ENCODE peak calls at places on chromosome 5, in ten cellular contexts. One of them, this sample, is unnamed.

GRCh38 chr5:80961376-80962281 is 1.5 kb downstream of the RASGRF2 start:
- DNase-seq in adrenal gland: no peak
- DNase-seq in NCI-H1105 treated with DMSO at 0.1 percent for 48 hours: no peak
- DNase-seq in stimulated activated CD4-positive, alpha-beta T cell treated with anti-CD3 and anti-CD28 coated beads, Interleukin-15, amount 100 ng/mL, for 1 hour: no peak
- DNase-seq in D341Med: peak; percentile 36
- DNase-seq in activated CD4-positive, alpha-beta T cell treated with anti-CD3 and anti-CD28 coated beads, Interleukin-2, amount 10 ng/mL, durations not matched to agents 7 days and 5 days: peak; percentile 51
- DNase-seq in HTR-8/SVneo: no peak
- DNase-seq in amygdala: no peak
- DNase-seq in bronchial epithelial cell: no peak
- DNase-seq in chondrocyte: no peak
- DNase-seq in this sample: peak; percentile 25

GRCh38 chr5:138241688-138242547 is 28.8 kb upstream of the CDC23 start:
- DNase-seq in adrenal gland: peak; percentile 14
- DNase-seq in HTR-8/SVneo: no peak
- DNase-seq in bronchial epithelial cell: no peak
- DNase-seq in NCI-H1105 treated with DMSO at 0.1 percent for 48 hours: no peak
- DNase-seq in stimulated activated CD4-positive, alpha-beta T cell treated with anti-CD3 and anti-CD28 coated beads, Interleukin-15, amount 100 ng/mL, for 1 hour: no peak
- DNase-seq in amygdala: no peak
- DNase-seq in chondrocyte: no peak
- DNase-seq in D341Med: peak; percentile 76
- DNase-seq in activated CD4-positive, alpha-beta T cell treated with anti-CD3 and anti-CD28 coated beads, Interleukin-2, amount 10 ng/mL, durations not matched to agents 7 days and 5 days: no peak
- DNase-seq in this sample: no peak

GRCh38 chr5:1639757-1640156 is 116.0 kb upstream of the LPCAT1 start:
- DNase-seq in amygdala: no peak
- DNase-seq in bronchial epithelial cell: no peak
- DNase-seq in adrenal gland: no peak
- DNase-seq in stimulated activated CD4-positive, alpha-beta T cell treated with anti-CD3 and anti-CD28 coated beads, Interleukin-15, amount 100 ng/mL, for 1 hour: no peak
- DNase-seq in HTR-8/SVneo: no peak
- DNase-seq in NCI-H1105 treated with DMSO at 0.1 percent for 48 hours: no peak
- DNase-seq in D341Med: no peak
- DNase-seq in chondrocyte: no peak
- DNase-seq in activated CD4-positive, alpha-beta T cell treated with anti-CD3 and anti-CD28 coated beads, Interleukin-2, amount 10 ng/mL, durations not matched to agents 7 days and 5 days: no peak
- DNase-seq in this sample: no peak

GRCh38 chr5:83474170-83474796 is 2.7 kb downstream of the VCAN start:
- DNase-seq in adrenal gland: peak; percentile 84
- DNase-seq in activated CD4-positive, alpha-beta T cell treated with anti-CD3 and anti-CD28 coated beads, Interleukin-2, amount 10 ng/mL, durations not matched to agents 7 days and 5 days: peak; percentile 40
- DNase-seq in chondrocyte: peak; percentile 97
- DNase-seq in bronchial epithelial cell: peak; percentile 83
- DNase-seq in D341Med: peak; percentile 84
- DNase-seq in amygdala: peak; percentile 46
- DNase-seq in HTR-8/SVneo: peak; percentile 13
- DNase-seq in stimulated activated CD4-positive, alpha-beta T cell treated with anti-CD3 and anti-CD28 coated beads, Interleukin-15, amount 100 ng/mL, for 1 hour: no peak
- DNase-seq in NCI-H1105 treated with DMSO at 0.1 percent for 48 hours: peak; percentile 29
- DNase-seq in this sample: no peak

GRCh38 chr5:37859805-37860204 is 20.0 kb upstream of the GDNF start:
- DNase-seq in adrenal gland: no peak
- DNase-seq in activated CD4-positive, alpha-beta T cell treated with anti-CD3 and anti-CD28 coated beads, Interleukin-2, amount 10 ng/mL, durations not matched to agents 7 days and 5 days: no peak
- DNase-seq in HTR-8/SVneo: no peak
- DNase-seq in stimulated activated CD4-positive, alpha-beta T cell treated with anti-CD3 and anti-CD28 coated beads, Interleukin-15, amount 100 ng/mL, for 1 hour: no peak
- DNase-seq in D341Med: no peak
- DNase-seq in bronchial epithelial cell: no peak
- DNase-seq in NCI-H1105 treated with DMSO at 0.1 percent for 48 hours: no peak
- DNase-seq in chondrocyte: no peak
- DNase-seq in amygdala: no peak
- DNase-seq in this sample: no peak

GRCh38 chr5:98453309-98453708 is 320.2 kb upstream of the RGMB start:
- DNase-seq in chondrocyte: no peak
- DNase-seq in amygdala: no peak
- DNase-seq in NCI-H1105 treated with DMSO at 0.1 percent for 48 hours: no peak
- DNase-seq in stimulated activated CD4-positive, alpha-beta T cell treated with anti-CD3 and anti-CD28 coated beads, Interleukin-15, amount 100 ng/mL, for 1 hour: no peak
- DNase-seq in adrenal gland: no peak
- DNase-seq in D341Med: no peak
- DNase-seq in bronchial epithelial cell: no peak
- DNase-seq in HTR-8/SVneo: no peak
- DNase-seq in activated CD4-positive, alpha-beta T cell treated with anti-CD3 and anti-CD28 coated beads, Interleukin-2, amount 10 ng/mL, durations not matched to agents 7 days and 5 days: no peak
- DNase-seq in this sample: no peak

GRCh38 chr5:16265141-16265540 is 85.5 kb upstream of the MARCHF11 start:
- DNase-seq in stimulated activated CD4-positive, alpha-beta T cell treated with anti-CD3 and anti-CD28 coated beads, Interleukin-15, amount 100 ng/mL, for 1 hour: no peak
- DNase-seq in bronchial epithelial cell: no peak
- DNase-seq in adrenal gland: no peak
- DNase-seq in NCI-H1105 treated with DMSO at 0.1 percent for 48 hours: no peak
- DNase-seq in amygdala: no peak
- DNase-seq in chondrocyte: no peak
- DNase-seq in D341Med: no peak
- DNase-seq in HTR-8/SVneo: no peak
- DNase-seq in activated CD4-positive, alpha-beta T cell treated with anti-CD3 and anti-CD28 coated beads, Interleukin-2, amount 10 ng/mL, durations not matched to agents 7 days and 5 days: no peak
- DNase-seq in this sample: no peak

GRCh38 chr5:109748545-109748944 is 58.8 kb downstream of the MAN2A1 start:
- DNase-seq in D341Med: no peak
- DNase-seq in amygdala: no peak
- DNase-seq in chondrocyte: no peak
- DNase-seq in stimulated activated CD4-positive, alpha-beta T cell treated with anti-CD3 and anti-CD28 coated beads, Interleukin-15, amount 100 ng/mL, for 1 hour: no peak
- DNase-seq in activated CD4-positive, alpha-beta T cell treated with anti-CD3 and anti-CD28 coated beads, Interleukin-2, amount 10 ng/mL, durations not matched to agents 7 days and 5 days: no peak
- DNase-seq in NCI-H1105 treated with DMSO at 0.1 percent for 48 hours: no peak
- DNase-seq in HTR-8/SVneo: no peak
- DNase-seq in bronchial epithelial cell: peak; percentile 34
- DNase-seq in adrenal gland: no peak
- DNase-seq in this sample: no peak

GRCh38 chr5:155905359-155905758 is 421.6 kb upstream of the SGCD start:
- DNase-seq in D341Med: no peak
- DNase-seq in bronchial epithelial cell: no peak
- DNase-seq in adrenal gland: no peak
- DNase-seq in NCI-H1105 treated with DMSO at 0.1 percent for 48 hours: no peak
- DNase-seq in chondrocyte: no peak
- DNase-seq in amygdala: no peak
- DNase-seq in stimulated activated CD4-positive, alpha-beta T cell treated with anti-CD3 and anti-CD28 coated beads, Interleukin-15, amount 100 ng/mL, for 1 hour: no peak
- DNase-seq in HTR-8/SVneo: no peak
- DNase-seq in activated CD4-positive, alpha-beta T cell treated with anti-CD3 and anti-CD28 coated beads, Interleukin-2, amount 10 ng/mL, durations not matched to agents 7 days and 5 days: no peak
- DNase-seq in this sample: no peak

GRCh38 chr5:1476181-1476966 is 31.1 kb upstream of the SLC6A3 start:
- DNase-seq in activated CD4-positive, alpha-beta T cell treated with anti-CD3 and anti-CD28 coated beads, Interleukin-2, amount 10 ng/mL, durations not matched to agents 7 days and 5 days: no peak
- DNase-seq in bronchial epithelial cell: no peak
- DNase-seq in stimulated activated CD4-positive, alpha-beta T cell treated with anti-CD3 and anti-CD28 coated beads, Interleukin-15, amount 100 ng/mL, for 1 hour: no peak
- DNase-seq in HTR-8/SVneo: no peak
- DNase-seq in amygdala: no peak
- DNase-seq in adrenal gland: peak; percentile 7
- DNase-seq in D341Med: no peak
- DNase-seq in NCI-H1105 treated with DMSO at 0.1 percent for 48 hours: no peak
- DNase-seq in chondrocyte: peak; percentile 79
- DNase-seq in this sample: no peak

GRCh38 chr5:113256671-113257452 is 177.9 kb downstream of the TSSK1B start:
- DNase-seq in adrenal gland: no peak
- DNase-seq in amygdala: no peak
- DNase-seq in activated CD4-positive, alpha-beta T cell treated with anti-CD3 and anti-CD28 coated beads, Interleukin-2, amount 10 ng/mL, durations not matched to agents 7 days and 5 days: no peak
- DNase-seq in HTR-8/SVneo: no peak
- DNase-seq in bronchial epithelial cell: no peak
- DNase-seq in stimulated activated CD4-positive, alpha-beta T cell treated with anti-CD3 and anti-CD28 coated beads, Interleukin-15, amount 100 ng/mL, for 1 hour: no peak
- DNase-seq in chondrocyte: no peak
- DNase-seq in D341Med: no peak
- DNase-seq in NCI-H1105 treated with DMSO at 0.1 percent for 48 hours: no peak
- DNase-seq in this sample: no peak

GRCh38 chr5:95743248-95743647 is 12.1 kb downstream of the RHOBTB3 start:
- DNase-seq in activated CD4-positive, alpha-beta T cell treated with anti-CD3 and anti-CD28 coated beads, Interleukin-2, amount 10 ng/mL, durations not matched to agents 7 days and 5 days: no peak
- DNase-seq in chondrocyte: no peak
- DNase-seq in NCI-H1105 treated with DMSO at 0.1 percent for 48 hours: no peak
- DNase-seq in D341Med: no peak
- DNase-seq in stimulated activated CD4-positive, alpha-beta T cell treated with anti-CD3 and anti-CD28 coated beads, Interleukin-15, amount 100 ng/mL, for 1 hour: no peak
- DNase-seq in amygdala: no peak
- DNase-seq in HTR-8/SVneo: no peak
- DNase-seq in bronchial epithelial cell: peak; percentile 19
- DNase-seq in adrenal gland: no peak
- DNase-seq in this sample: no peak

GRCh38 chr5:96067902-96068614 is 106.4 kb upstream of the ELL2 start:
- DNase-seq in bronchial epithelial cell: peak; percentile 97
- DNase-seq in adrenal gland: no peak
- DNase-seq in chondrocyte: no peak
- DNase-seq in NCI-H1105 treated with DMSO at 0.1 percent for 48 hours: no peak
- DNase-seq in activated CD4-positive, alpha-beta T cell treated with anti-CD3 and anti-CD28 coated beads, Interleukin-2, amount 10 ng/mL, durations not matched to agents 7 days and 5 days: no peak
- DNase-seq in stimulated activated CD4-positive, alpha-beta T cell treated with anti-CD3 and anti-CD28 coated beads, Interleukin-15, amount 100 ng/mL, for 1 hour: no peak
- DNase-seq in amygdala: no peak
- DNase-seq in D341Med: no peak
- DNase-seq in HTR-8/SVneo: peak; percentile 70
- DNase-seq in this sample: no peak

This sample was measured in effector memory CD8-positive, alpha-beta T cell.